ENCODE peak calls at places on chromosomes 13 and 19, in four cellular contexts. One of them, this sample, is unnamed.

GRCh38 chr13:114339779-114340534 is 25.7 kb downstream of the CHAMP1 start:
- DNase-seq in NCI-H1092 treated with DMSO at 0.1 percent for 48 hours: peak; percentile 80
- DNase-seq in LoVo: peak; percentile 58
- DNase-seq in activated naive CD8-positive, alpha-beta T cell treated with anti-CD3 and anti-CD28 coated beads, Interleukin-2, amount 50 U/mL, for 24 hours: peak; percentile 39
- DNase-seq in this sample: no peak

GRCh38 chr13:34265016-34265692 is 447.2 kb downstream of the RFC3 start:
- DNase-seq in NCI-H1092 treated with DMSO at 0.1 percent for 48 hours: no peak
- DNase-seq in LoVo: no peak
- DNase-seq in activated naive CD8-positive, alpha-beta T cell treated with anti-CD3 and anti-CD28 coated beads, Interleukin-2, amount 50 U/mL, for 24 hours: no peak
- DNase-seq in this sample: no peak

GRCh38 chr13:32581177-32581786 is 5.0 kb upstream of the PDS5B start:
- DNase-seq in NCI-H1092 treated with DMSO at 0.1 percent for 48 hours: peak; percentile 20
- DNase-seq in LoVo: peak; percentile 9
- DNase-seq in activated naive CD8-positive, alpha-beta T cell treated with anti-CD3 and anti-CD28 coated beads, Interleukin-2, amount 50 U/mL, for 24 hours: no peak
- DNase-seq in this sample: no peak

GRCh38 chr19:52670046-52670445 is 31.9 kb upstream of the ZNF83 start:
- DNase-seq in NCI-H1092 treated with DMSO at 0.1 percent for 48 hours: no peak
- DNase-seq in LoVo: peak; percentile 64
- DNase-seq in activated naive CD8-positive, alpha-beta T cell treated with anti-CD3 and anti-CD28 coated beads, Interleukin-2, amount 50 U/mL, for 24 hours: no peak
- DNase-seq in this sample: no peak

GRCh38 chr19:11921852-11922495 is 2.9 kb upstream of the ZNF700 start:
- DNase-seq in NCI-H1092 treated with DMSO at 0.1 percent for 48 hours: no peak
- DNase-seq in LoVo: no peak
- DNase-seq in activated naive CD8-positive, alpha-beta T cell treated with anti-CD3 and anti-CD28 coated beads, Interleukin-2, amount 50 U/mL, for 24 hours: no peak
- DNase-seq in this sample: no peak

GRCh38 chr13:29527511-29527910 is 68.0 kb downstream of the SLC7A1 start:
- DNase-seq in NCI-H1092 treated with DMSO at 0.1 percent for 48 hours: no peak
- DNase-seq in LoVo: no peak
- DNase-seq in activated naive CD8-positive, alpha-beta T cell treated with anti-CD3 and anti-CD28 coated beads, Interleukin-2, amount 50 U/mL, for 24 hours: no peak
- DNase-seq in this sample: no peak

GRCh38 chr19:58450836-58451357 is 525 bp upstream of the ZNF324B start:
- DNase-seq in NCI-H1092 treated with DMSO at 0.1 percent for 48 hours: peak; percentile 51
- DNase-seq in LoVo: no peak
- DNase-seq in activated naive CD8-positive, alpha-beta T cell treated with anti-CD3 and anti-CD28 coated beads, Interleukin-2, amount 50 U/mL, for 24 hours: no peak
- DNase-seq in this sample: no peak

GRCh38 chr13:50891206-50891605 is 18.4 kb upstream of the RNASEH2B start:
- DNase-seq in NCI-H1092 treated with DMSO at 0.1 percent for 48 hours: no peak
- DNase-seq in LoVo: no peak
- DNase-seq in activated naive CD8-positive, alpha-beta T cell treated with anti-CD3 and anti-CD28 coated beads, Interleukin-2, amount 50 U/mL, for 24 hours: no peak
- DNase-seq in this sample: no peak

GRCh38 chr13:28659611-28659970 is 661 bp downstream of the POMP start:
- DNase-seq in NCI-H1092 treated with DMSO at 0.1 percent for 48 hours: no peak
- DNase-seq in LoVo: peak; percentile 6
- DNase-seq in activated naive CD8-positive, alpha-beta T cell treated with anti-CD3 and anti-CD28 coated beads, Interleukin-2, amount 50 U/mL, for 24 hours: no peak
- DNase-seq in this sample: no peak

GRCh38 chr19:33558846-33559245 is 37.3 kb upstream of the PEPD start:
- DNase-seq in NCI-H1092 treated with DMSO at 0.1 percent for 48 hours: no peak
- DNase-seq in LoVo: no peak
- DNase-seq in activated naive CD8-positive, alpha-beta T cell treated with anti-CD3 and anti-CD28 coated beads, Interleukin-2, amount 50 U/mL, for 24 hours: no peak
- DNase-seq in this sample: no peak

GRCh38 chr13:112791662-112792440 is 102.0 kb downstream of the ATP11A start:
- DNase-seq in NCI-H1092 treated with DMSO at 0.1 percent for 48 hours: peak; percentile 54
- DNase-seq in LoVo: no peak
- DNase-seq in activated naive CD8-positive, alpha-beta T cell treated with anti-CD3 and anti-CD28 coated beads, Interleukin-2, amount 50 U/mL, for 24 hours: no peak
- DNase-seq in this sample: no peak

GRCh38 chr19:14090509-14091085 is at the start of gene SAMD1:
- DNase-seq in NCI-H1092 treated with DMSO at 0.1 percent for 48 hours: peak; percentile 66
- DNase-seq in LoVo: peak; percentile 81
- DNase-seq in activated naive CD8-positive, alpha-beta T cell treated with anti-CD3 and anti-CD28 coated beads, Interleukin-2, amount 50 U/mL, for 24 hours: peak; percentile 82
- DNase-seq in this sample: peak; percentile 64